ENCODE peak calls at places on chromosomes 13 and 19, in six cellular contexts. E, X, Y, U, M and Q are unnamed samples.

GRCh38 chr19:6500837-6501739 is 1.0 kb downstream of the TUBB4A start:
- DNase-seq in E (no peak), X (no peak), Y (no peak), U (no peak), M (no peak), Q (no peak)

GRCh38 chr13:22369840-22370239 is 699.0 kb downstream of the FGF9 start:
- DNase-seq in E (no peak), X (no peak), Y (no peak), U (no peak), M (no peak), Q (no peak)

GRCh38 chr19:16670291-16670690 is 9.4 kb downstream of the TMEM38A start:
- DNase-seq in E (no peak), X (no peak), Y (no peak), U (no peak), M (no peak), Q (no peak)

GRCh38 chr13:110719036-110719710 is 5.7 kb downstream of the ING1 start:
- DNase-seq in E (no peak), X (no peak), Y (no peak), U (no peak), M (no peak), Q (no peak)

GRCh38 chr13:65854431-65854830 is 1375.7 kb downstream of the PCDH9 start:
- DNase-seq in E (no peak), X (no peak), Y (no peak), U (no peak), M (no peak), Q (peak; percentile 16)

GRCh38 chr13:45219938-45220375 is 19.1 kb upstream of the KCTD4 start:
- DNase-seq in E (no peak), X (peak; percentile 94), Y (no peak), U (no peak), M (no peak), Q (no peak)

GRCh38 chr19:50679177-50680125 is 30.2 kb downstream of the C19orf81 start:
- DNase-seq in E (peak; percentile 86), X (peak; percentile 26), Y (peak; percentile 18), U (peak; percentile 69), M (peak; percentile 34), Q (peak; percentile 72)

GRCh38 chr13:110390572-110390971 is 83.5 kb downstream of the COL4A2 start:
- DNase-seq in E (no peak), X (peak; percentile 95), Y (no peak), U (no peak), M (no peak), Q (no peak)

GRCh38 chr19:7516281-7516862 is 469 bp downstream of the ZNF358 start:
- DNase-seq in E (no peak), X (no peak), Y (no peak), U (no peak), M (peak; percentile 26), Q (no peak)

GRCh38 chr19:17086811-17087210 is 11.2 kb downstream of the MYO9B start:
- DNase-seq in E (no peak), X (no peak), Y (no peak), U (no peak), M (no peak), Q (no peak)

GRCh38 chr13:98299243-98299953 is 122.3 kb upstream of the RNF113B start:
- DNase-seq in E (no peak), X (no peak), Y (no peak), U (no peak), M (no peak), Q (no peak)

GRCh38 chr19:14107581-14108461 is 9.7 kb downstream of the PRKACA start:
- DNase-seq in E (no peak), X (peak; percentile 46), Y (no peak), U (peak; percentile 75), M (no peak), Q (no peak)

GRCh38 chr19:4077800-4078683 is 11.3 kb upstream of the ZBTB7A start:
- DNase-seq in E (peak; percentile 71), X (no peak), Y (no peak), U (peak; percentile 88), M (peak; percentile 40), Q (no peak)

GRCh38 chr19:48325265-48325910 is at the start of gene EMP3:
- DNase-seq in E (peak; percentile 85), X (peak; percentile 87), Y (peak; percentile 34), U (peak; percentile 86), M (no peak), Q (peak; percentile 57)

GRCh38 chr19:39104104-39104708 is 20.0 kb downstream of the ACP7 start:
- DNase-seq in E (no peak), X (no peak), Y (no peak), U (no peak), M (no peak), Q (no peak)

GRCh38 chr19:29002336-29002735 is 210.6 kb downstream of the UQCRFS1 start:
- DNase-seq in E (no peak), X (no peak), Y (no peak), U (no peak), M (no peak), Q (no peak)

GRCh38 chr19:19463348-19464117 is 51.8 kb downstream of the TSSK6 start:
- DNase-seq in E (no peak), X (peak; percentile 78), Y (no peak), U (no peak), M (no peak), Q (no peak)

GRCh38 chr19:16896098-16896912 is 7.5 kb downstream of the F2RL3 start:
- DNase-seq in E (no peak), X (no peak), Y (peak; percentile 28), U (no peak), M (no peak), Q (no peak)

GRCh38 chr19:51948979-51949378 is 21.7 kb downstream of the ZNF613 start:
- DNase-seq in E (no peak), X (peak; percentile 16), Y (no peak), U (peak; percentile 61), M (no peak), Q (peak; percentile 1)

GRCh38 chr13:89239361-89240127 is 1568.4 kb downstream of the SLITRK5 start:
- DNase-seq in E (no peak), X (no peak), Y (no peak), U (no peak), M (no peak), Q (no peak)

GRCh38 chr19:11202488-11203193 is 5.3 kb upstream of the KANK2 start:
- DNase-seq in E (no peak), X (no peak), Y (no peak), U (no peak), M (no peak), Q (no peak)

GRCh38 chr19:37007587-37008220 is 70.5 kb upstream of the ZNF420 start:
- DNase-seq in E (peak; percentile 47), X (peak; percentile 37), Y (no peak), U (peak; percentile 82), M (no peak), Q (no peak)

GRCh38 chr19:56594783-56595547 is at the start of gene ZNF71:
- DNase-seq in E (peak; percentile 92), X (peak; percentile 66), Y (peak; percentile 94), U (peak; percentile 92), M (peak; percentile 89), Q (peak; percentile 79)

GRCh38 chr13:20772401-20773131 is 1.2 kb downstream of the EEF1AKMT1 start:
- DNase-seq in E (peak; percentile 38), X (peak; percentile 36), Y (no peak), U (no peak), M (peak; percentile 15), Q (peak; percentile 8)

GRCh38 chr13:110125613-110126272 is 181.2 kb downstream of the COL4A1 start:
- DNase-seq in E (no peak), X (no peak), Y (peak; percentile 3), U (no peak), M (no peak), Q (no peak)

GRCh38 chr13:112213467-112214245 is 146.7 kb downstream of the SOX1 start:
- DNase-seq in E (no peak), X (no peak), Y (no peak), U (no peak), M (peak; percentile 96), Q (no peak)

GRCh38 chr13:22883961-22884360 is 296.8 kb upstream of the SGCG start:
- DNase-seq in E (no peak), X (no peak), Y (no peak), U (no peak), M (no peak), Q (no peak)

GRCh38 chr13:109998030-109998429 is 211.6 kb upstream of the IRS2 start:
- DNase-seq in E (no peak), X (no peak), Y (no peak), U (no peak), M (no peak), Q (no peak)

GRCh38 chr13:32538234-32538620 is 368 bp downstream of the N4BP2L2 start:
- DNase-seq in E (no peak), X (peak; percentile 42), Y (peak; percentile 19), U (peak; percentile 44), M (no peak), Q (no peak)